ENCODE peak calls at places on chromosome 21, in seven cellular contexts. Y, E, I, V, P, R and J are unnamed samples.

GRCh38 chr21:29238052-29238966 is 60.4 kb upstream of the BACH1 start:
- DNase-seq in I (no peak), V (no peak), P (no peak), Y (no peak), R (no peak), E (no peak), J (no peak)

GRCh38 chr21:28971171-28971570 is 21.5 kb downstream of the LTN1 start:
- DNase-seq in I (no peak), E (no peak), R (peak; percentile 34), V (no peak), Y (peak; percentile 84), P (no peak), J (no peak)

GRCh38 chr21:31987696-31988095 is 114.9 kb downstream of the HUNK start:
- DNase-seq in R (no peak), I (no peak), V (no peak), P (no peak), E (no peak), Y (no peak), J (peak; percentile 29)

GRCh38 chr21:14942801-14943490 is 121.9 kb downstream of the NRIP1 start:
- DNase-seq in E (no peak), V (no peak), R (peak; percentile 50), Y (no peak), P (no peak), I (no peak), J (no peak)

GRCh38 chr21:17673261-17674020 is 60.7 kb upstream of the BTG3 start:
- DNase-seq in R (peak; percentile 45), V (no peak), I (no peak), P (no peak), Y (peak; percentile 33), E (no peak), J (no peak)

GRCh38 chr21:26948194-26948593 is 18.7 kb downstream of the ADAMTS5 start:
- DNase-seq in V (no peak), I (no peak), R (no peak), E (no peak), P (no peak), Y (no peak), J (no peak)

GRCh38 chr21:31396399-31396798 is 52.3 kb upstream of the TIAM1 start:
- DNase-seq in E (no peak), V (no peak), P (no peak), I (no peak), Y (no peak), R (no peak), J (no peak)

GRCh38 chr21:37061926-37062591 is 10.8 kb downstream of the PIGP start:
- DNase-seq in I (no peak), R (peak; percentile 14), E (no peak), V (no peak), P (no peak), Y (no peak), J (no peak)

GRCh38 chr21:33121715-33122475 is 52.0 kb downstream of the OLIG1 start:
- DNase-seq in P (no peak), I (no peak), Y (peak; percentile 58), R (peak; percentile 27), V (no peak), E (no peak), J (no peak)

GRCh38 chr21:26758083-26758861 is 86.9 kb downstream of the ADAMTS1 start:
- DNase-seq in I (no peak), Y (no peak), R (peak; percentile 4), P (no peak), E (no peak), V (no peak), J (no peak)

GRCh38 chr21:32889596-32889995 is 118.0 kb upstream of the PAXBP1 start:
- DNase-seq in V (no peak), R (peak; percentile 59), P (no peak), E (no peak), I (no peak), Y (no peak), J (no peak)

GRCh38 chr21:28745131-28746055 is 247.3 kb downstream of the LTN1 start:
- DNase-seq in E (peak; percentile 81), V (peak; percentile 63), R (peak; percentile 85), Y (peak; percentile 76), I (peak; percentile 87), P (peak; percentile 74), J (peak; percentile 56)

GRCh38 chr21:20040768-20041167 is 957.4 kb upstream of the NCAM2 start:
- DNase-seq in I (no peak), Y (no peak), R (no peak), V (no peak), P (no peak), E (no peak), J (no peak)

GRCh38 chr21:26916799-26917198 is 50.1 kb downstream of the ADAMTS5 start:
- DNase-seq in I (no peak), R (no peak), Y (no peak), E (no peak), P (no peak), V (no peak), J (no peak)

GRCh38 chr21:23890652-23891051 is 1716.6 kb downstream of the MRPL39 start:
- DNase-seq in V (no peak), R (peak; percentile 16), P (no peak), I (no peak), E (no peak), Y (no peak), J (no peak)

GRCh38 chr21:31343680-31344480 is at the start of gene TIAM1:
- DNase-seq in R (peak; percentile 88), Y (peak; percentile 68), V (no peak), P (peak; percentile 64), I (peak; percentile 80), E (peak; percentile 86), J (peak; percentile 51)

GRCh38 chr21:32021319-32022027 is 148.7 kb downstream of the HUNK start:
- DNase-seq in E (peak; percentile 78), P (no peak), V (no peak), I (peak; percentile 63), Y (no peak), R (no peak), J (no peak)

GRCh38 chr21:26140185-26140584 is 30.4 kb downstream of the APP start:
- DNase-seq in V (peak; percentile 92), P (no peak), E (peak; percentile 66), Y (no peak), R (peak; percentile 98), I (peak; percentile 75), J (no peak)

GRCh38 chr21:28742527-28742926 is 250.2 kb downstream of the LTN1 start:
- DNase-seq in Y (no peak), I (no peak), V (no peak), R (peak; percentile 30), P (no peak), E (no peak), J (no peak)

GRCh38 chr21:27423906-27424595 is 457.2 kb upstream of the ADAMTS5 start:
- DNase-seq in Y (no peak), E (no peak), I (no peak), V (no peak), R (peak; percentile 75), P (no peak), J (no peak)

GRCh38 chr21:15514073-15514946 is 215.5 kb upstream of the USP25 start:
- DNase-seq in E (no peak), Y (no peak), V (no peak), I (no peak), R (no peak), P (no peak), J (no peak)

GRCh38 chr21:35940074-35940927 is 120.0 kb downstream of the SETD4 start:
- DNase-seq in R (peak; percentile 73), I (peak; percentile 67), V (peak; percentile 38), P (peak; percentile 56), Y (peak; percentile 86), E (peak; percentile 59), J (peak; percentile 12)

DNA sequence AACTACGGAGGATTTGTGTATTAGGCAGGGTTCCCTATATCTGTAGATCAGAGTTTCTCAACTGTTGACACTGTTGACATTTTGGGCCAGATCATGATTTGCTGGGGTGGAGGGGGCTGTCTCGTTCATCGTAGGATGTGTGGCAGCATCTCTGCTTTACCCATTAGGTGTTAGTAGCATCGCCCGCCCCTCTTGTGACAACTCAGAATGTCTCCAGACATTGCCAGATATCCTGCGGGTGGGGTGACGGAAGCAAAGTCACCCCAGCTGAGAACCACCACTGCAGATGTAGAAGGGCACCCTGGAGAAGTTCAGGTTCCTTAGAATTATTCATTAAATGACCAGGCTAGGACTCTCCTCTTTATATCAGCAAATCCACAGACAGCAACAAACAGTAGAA is 125.9 kb downstream of the CLIC6 start:
- DNase-seq in R (no peak), I (no peak), Y (no peak), V (no peak), P (no peak), E (no peak), J (no peak)
- H3K27ac ChIP-seq in R (peak overlapping the region; percentile 77), I (peak overlapping the region; percentile 56), Y (no peak overlapping the region), V (no peak overlapping the region), P (peak overlapping the region; percentile 37), E (no peak overlapping the region), J (peak overlapping the region; percentile 80)

DNA sequence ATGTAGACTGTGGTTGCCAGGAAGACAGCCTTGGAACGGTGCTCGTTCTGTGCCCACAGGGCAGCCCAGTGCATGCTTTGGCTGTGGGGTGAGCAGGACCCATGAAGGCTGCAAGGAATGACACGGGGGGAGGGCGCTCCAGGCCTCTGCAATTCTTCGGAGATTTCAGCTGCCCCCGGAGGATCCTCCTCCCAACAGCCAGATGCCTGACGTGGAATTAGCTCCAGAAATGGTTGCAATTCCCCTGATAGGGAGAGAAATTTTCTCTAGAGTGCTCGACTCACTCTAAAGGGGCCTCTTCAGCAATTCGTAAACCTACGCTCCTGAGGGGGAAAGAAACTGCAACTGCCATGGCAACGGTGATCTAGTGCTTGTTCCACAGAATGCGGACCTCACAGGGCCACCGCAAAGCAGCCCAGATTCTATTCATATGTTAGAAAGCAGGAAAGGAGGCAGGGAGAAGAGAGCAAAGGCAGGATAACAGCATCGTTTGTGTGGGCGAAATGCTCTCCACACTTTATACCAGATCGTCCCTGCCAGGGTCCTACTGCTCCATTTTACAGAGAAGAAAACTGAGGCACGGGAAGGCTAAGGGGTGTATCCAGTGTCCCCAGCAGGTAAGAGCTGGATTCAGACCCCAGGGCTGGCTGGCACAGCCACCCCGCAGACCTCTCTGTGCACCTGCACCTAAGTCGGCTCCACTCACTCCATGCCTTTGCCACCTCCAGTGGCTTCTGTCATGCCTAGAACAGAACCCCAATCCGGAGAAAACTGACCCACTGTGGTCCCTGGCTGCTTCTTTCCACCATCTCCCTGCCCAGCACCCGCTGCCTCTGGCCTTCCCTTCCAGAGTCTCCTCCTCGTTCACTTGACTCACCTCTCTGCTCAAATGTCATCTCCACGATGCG is 11.9 kb upstream of the PDE9A start:
- DNase-seq in P (no peak), V (no peak), Y (no peak), R (peak; percentile 6), I (no peak), E (peak; percentile 28), J (no peak)
- H3K27ac ChIP-seq in P (peak overlapping the region; percentile 36), V (no peak overlapping the region), Y (no peak overlapping the region), R (no peak overlapping the region), I (no peak overlapping the region), E (no peak overlapping the region), J (no peak overlapping the region)

GRCh38 chr21:43849532-43850299 is 15.3 kb upstream of the AGPAT3 start:
- DNase-seq in Y (no peak), P (no peak), V (no peak), R (no peak), E (no peak), I (no peak), J (no peak)
- H3K27ac ChIP-seq in Y (no peak overlapping the region), P (no peak overlapping the region), V (no peak overlapping the region), R (no peak overlapping the region), E (no peak overlapping the region), I (no peak overlapping the region), J (no peak overlapping the region)

DNA sequence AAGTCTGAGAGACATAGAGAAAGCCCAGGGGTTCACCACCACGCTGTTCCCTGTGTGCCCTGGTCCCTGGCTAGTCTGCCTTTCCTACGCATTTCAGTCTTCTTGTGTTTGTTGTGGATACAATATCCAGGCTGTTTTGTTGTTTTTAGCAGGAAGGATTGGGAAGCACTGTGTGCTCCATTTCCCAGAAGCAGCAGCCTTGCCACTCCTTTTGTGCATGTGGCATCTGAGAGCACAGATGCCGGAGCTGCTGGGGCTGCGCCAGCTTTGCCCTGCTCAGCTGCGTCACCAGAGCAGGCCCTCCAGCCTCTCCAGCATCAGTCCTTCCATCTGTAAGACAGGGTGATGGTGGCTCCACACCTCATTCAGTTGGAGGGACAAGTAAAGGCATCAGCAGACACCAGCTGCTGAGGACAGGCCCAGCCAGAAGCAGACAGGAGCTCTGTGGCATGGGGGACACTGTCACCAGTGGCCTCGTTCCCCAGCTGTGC is 94.4 kb upstream of the COL6A1 start:
- DNase-seq in Y (no peak), R (peak; percentile 30), E (peak; percentile 79), V (no peak), I (peak; percentile 81), P (no peak), J (no peak)
- H3K27ac ChIP-seq in Y (no peak overlapping the region), R (no peak overlapping the region), E (peak overlapping the region; percentile 58), V (no peak overlapping the region), I (peak overlapping the region; percentile 12), P (peak overlapping the region; percentile 79), J (no peak overlapping the region)